ENCODE peak calls at places on chromosomes 5 and 9, in seven cellular contexts. G, S, X, J, A, L and I are unnamed samples. For H3K4me1, the result is how much of the 10 kb centered on the place peaks cover.

GRCh38 chr9:24479696-24480095 is 66.0 kb downstream of the IZUMO3 start:
- DNase-seq in G (no peak), S (no peak), X (no peak), J (no peak), A (no peak), L (no peak), I (no peak)

GRCh38 chr9:104776787-104777186 is 12.9 kb downstream of the NIPSNAP3B start:
- DNase-seq in G (no peak), S (no peak), X (no peak), J (no peak), A (no peak), L (no peak), I (no peak)

GRCh38 chr9:36566813-36567217 is 5.9 kb upstream of the MELK start:
- DNase-seq in G (no peak), S (no peak), X (no peak), J (peak), A (peak), L (peak), I (no peak)

GRCh38 chr5:111748304-111748763 is 8.7 kb downstream of the NREP start:
- DNase-seq in G (no peak), S (no peak), X (no peak), J (no peak), A (no peak), L (peak), I (no peak)

GRCh38 chr9:122383992-122384461 is 13.2 kb downstream of the PTGS1 start:
- DNase-seq in G (no peak), S (no peak), X (no peak), J (no peak), A (peak), L (peak), I (no peak)

GRCh38 chr5:65722575-65723424 is 795 bp downstream of the NLN start:
- DNase-seq in G (peak), S (no peak), X (no peak), J (no peak), A (peak), L (peak), I (no peak)

GRCh38 chr5:2991884-2992283 is 240.4 kb upstream of the IRX2 start:
- DNase-seq in G (no peak), S (no peak), X (no peak), J (no peak), A (no peak), L (no peak), I (no peak)

GRCh38 chr5:665541-665955 is 27.6 kb downstream of the TPPP start:
- DNase-seq in G (no peak), S (no peak), X (no peak), J (no peak), A (peak), L (no peak), I (no peak)

GRCh38 chr9:16501098-16501663 is 369.3 kb downstream of the BNC2 start:
- DNase-seq in G (no peak), S (no peak), X (no peak), J (no peak), A (no peak), L (peak), I (no peak)

GRCh38 chr9:8816361-8816760 is 1016.8 kb upstream of the DMAC1 start:
- DNase-seq in G (no peak), S (no peak), X (no peak), J (no peak), A (no peak), L (peak), I (no peak)

GRCh38 chr9:129511320-129511900 is 109.5 kb downstream of the C9orf50 start:
- DNase-seq in G (no peak), S (no peak), X (no peak), J (no peak), A (no peak), L (no peak), I (no peak)

DNA sequence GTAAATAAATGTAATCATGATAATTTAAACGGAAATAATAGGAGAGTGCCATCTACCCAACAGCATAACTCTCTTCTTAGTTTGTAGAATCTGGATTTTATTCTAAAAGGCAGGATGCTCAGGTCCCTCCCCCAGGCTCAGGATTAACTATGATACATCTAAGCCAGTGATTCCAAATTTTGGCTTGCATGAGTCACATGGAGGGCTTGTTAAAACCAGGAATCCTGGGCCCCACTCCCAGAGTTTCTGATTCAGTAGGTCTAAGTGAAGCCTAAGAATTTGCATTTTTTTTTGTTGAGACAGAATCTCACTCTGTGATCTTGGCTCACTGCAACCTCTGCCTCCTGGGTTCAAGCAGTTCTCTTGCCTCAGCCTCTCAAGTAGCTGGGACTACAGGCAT is 62.3 kb upstream of the ZFR start:
- DNase-seq in G (peak), S (no peak), X (no peak), J (no peak), A (peak), L (peak), I (no peak)
- H3K27ac ChIP-seq in G (no peak), S (no peak), X (no peak), J (no peak), A (no peak), L (no peak), I (no peak)

DNA sequence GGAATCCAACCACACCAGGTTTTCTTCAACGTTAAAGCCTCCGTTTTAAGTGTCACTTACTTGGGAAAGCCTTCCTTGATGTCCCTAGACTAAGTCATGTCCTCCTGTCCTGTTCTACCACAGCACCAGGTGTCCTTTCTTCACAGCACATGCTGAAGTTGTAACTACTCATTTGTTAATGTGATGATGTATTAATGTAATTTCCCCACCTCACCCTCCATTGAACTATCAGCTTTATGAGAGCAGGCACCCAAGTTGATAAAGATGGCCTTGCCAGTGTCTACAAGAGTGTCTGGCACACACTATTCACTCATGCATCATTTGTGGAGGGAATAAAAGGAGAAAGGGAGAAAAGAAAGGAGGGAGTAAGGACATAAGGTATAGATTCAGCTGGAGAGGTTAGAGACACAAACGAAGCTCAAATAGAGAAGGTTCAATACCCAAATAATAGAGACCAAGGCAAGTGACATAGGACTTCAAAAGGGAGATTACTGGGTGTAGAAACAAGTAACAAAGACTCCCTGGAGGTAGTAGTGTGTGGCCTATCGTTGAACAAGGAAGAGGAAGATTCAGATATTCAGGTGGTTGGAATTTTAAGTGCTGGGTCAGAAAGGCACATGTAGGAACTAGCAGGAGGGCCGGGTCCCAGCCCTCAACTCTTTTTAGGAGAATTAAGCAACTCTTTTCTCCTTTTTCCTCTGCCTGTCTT is 6.6 kb downstream of the ITK start:
- DNase-seq in G (no peak), S (no peak), X (no peak), J (no peak), A (no peak), L (no peak), I (no peak)
- H3K4me1 ChIP-seq in G (under half), S (half or more), X (half or more), J (under half), A (under half), L (under half), I (under half)

GRCh38 chr9:120396418-120396817 is 183.5 kb downstream of the CDK5RAP2 start:
- DNase-seq in G (no peak), S (no peak), X (no peak), J (no peak), A (no peak), L (no peak), I (no peak)

GRCh38 chr9:120396926-120397325 is 183.0 kb downstream of the CDK5RAP2 start:
- DNase-seq in G (no peak), S (no peak), X (no peak), J (no peak), A (no peak), L (no peak), I (no peak)

GRCh38 chr9:120399940-120400339 is 180.0 kb downstream of the CDK5RAP2 start:
- DNase-seq in G (no peak), S (no peak), X (no peak), J (no peak), A (no peak), L (no peak), I (no peak)

GRCh38 chr9:120397453-120397852 is 182.5 kb downstream of the CDK5RAP2 start:
- DNase-seq in G (no peak), S (no peak), X (no peak), J (no peak), A (no peak), L (peak), I (no peak)

DNA sequence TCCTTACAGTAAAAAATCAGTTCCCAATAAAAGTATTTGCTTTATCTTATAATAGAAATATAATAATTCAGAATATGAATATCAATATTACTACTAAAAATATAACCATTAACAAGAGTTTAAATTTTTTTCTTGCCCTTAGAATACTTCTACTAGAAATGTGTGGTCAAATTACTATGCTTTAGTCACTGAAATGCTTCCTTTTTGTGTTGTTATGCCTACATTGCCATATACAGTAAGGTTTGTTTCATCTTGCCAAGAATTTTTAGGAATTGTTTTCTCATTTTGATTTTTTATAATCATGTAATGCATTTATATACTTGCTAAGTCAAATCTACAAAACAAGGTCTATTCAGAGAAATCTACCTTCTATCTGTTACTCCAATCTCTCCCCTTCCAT is 181.7 kb downstream of the CDK5RAP2 start:
- DNase-seq in G (no peak), S (no peak), X (no peak), J (no peak), A (no peak), L (no peak), I (no peak)
- H3K4me3 ChIP-seq in G (no peak), S (no peak), X (no peak), J (no peak), A (no peak), L (no peak), I (no peak)

GRCh38 chr5:152642406-152642805 is 237.3 kb upstream of the NMUR2 start:
- DNase-seq in G (no peak), S (no peak), X (no peak), J (no peak), A (no peak), L (no peak), I (no peak)
- H3K27ac ChIP-seq in G (no peak), S (no peak), X (no peak), J (no peak), A (no peak), L (no peak), I (no peak)

DNA sequence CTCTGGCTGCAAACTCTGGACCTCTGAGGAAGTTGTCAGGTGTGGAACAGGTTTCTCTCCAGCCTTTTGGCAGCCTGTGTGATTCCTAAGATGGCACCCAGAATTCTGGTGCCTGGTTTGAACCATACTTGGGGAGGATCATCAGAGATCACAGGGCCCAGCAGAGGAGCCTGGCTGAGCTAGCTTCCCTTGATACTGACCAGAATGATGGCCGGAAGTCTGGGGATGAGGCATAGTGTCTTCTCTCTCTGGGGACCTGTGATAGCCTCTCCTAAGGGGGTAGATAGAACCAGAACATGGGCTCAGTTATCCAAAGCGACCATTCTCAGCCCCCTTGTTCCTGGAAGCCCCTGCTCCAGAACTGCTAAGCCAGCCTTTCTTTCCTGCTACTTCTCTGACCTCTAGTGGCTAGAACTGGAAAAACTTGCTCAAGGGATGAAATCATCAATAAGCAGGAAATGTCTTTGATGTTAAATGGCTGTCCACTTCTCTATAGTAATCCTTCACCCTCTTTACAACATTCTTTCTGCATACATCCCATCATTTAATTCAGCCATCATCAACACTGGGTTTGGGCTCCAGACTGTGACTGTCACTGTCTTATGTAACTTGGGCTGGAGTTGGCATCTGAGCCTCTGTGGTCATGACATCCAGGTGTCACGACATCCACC is 55.1 kb downstream of the C9orf152 start:
- DNase-seq in G (peak), S (no peak), X (no peak), J (no peak), A (no peak), L (peak), I (no peak)
- H3K4me1 ChIP-seq in G (under half), S (under half), X (under half), J (half or more), A (under half), L (under half), I (under half)

GRCh38 chr9:25861416-25861815 is 183.2 kb upstream of the TUSC1 start:
- DNase-seq in G (no peak), S (no peak), X (no peak), J (no peak), A (no peak), L (peak), I (no peak)

GRCh38 chr9:25864509-25864908 is 186.3 kb upstream of the TUSC1 start:
- DNase-seq in G (no peak), S (no peak), X (no peak), J (no peak), A (no peak), L (peak), I (no peak)
- H3K4me3 ChIP-seq in G (no peak), S (no peak), X (no peak), J (no peak), A (no peak), L (no peak), I (no peak)